ENCODE peak calls at places on chromosome 13, in nine cellular contexts. I, J, W, N, L, X, A, T and S are unnamed samples.
A peak's percentile ranks its signal among the peaks of the same experiment; 100 is the strongest.

GRCh38 chr13:42486711-42487198 is 87.2 kb upstream of the TNFSF11 start:
- DNase-seq in I (no peak), J (no peak), W (peak; percentile 31), N (no peak), L (no peak), X (peak; percentile 81), A (no peak), T (no peak), S (no peak)

GRCh38 chr13:58151452-58151851 is 519.9 kb downstream of the PCDH17 start:
- DNase-seq in I (no peak), J (no peak), W (no peak), N (no peak), L (no peak), X (no peak), A (no peak), T (no peak), S (no peak)

GRCh38 chr13:113458218-113459065 is 5.2 kb upstream of the ADPRHL1 start:
- DNase-seq in I (no peak), J (no peak), W (no peak), N (no peak), L (no peak), X (no peak), A (peak; percentile 65), T (no peak), S (no peak)

GRCh38 chr13:110568649-110569048 is 7.1 kb upstream of the RAB20 start:
- DNase-seq in I (no peak), J (no peak), W (no peak), N (no peak), L (no peak), X (no peak), A (no peak), T (no peak), S (no peak)

GRCh38 chr13:25971499-25972145 is 80.2 kb downstream of the SHISA2 start:
- DNase-seq in I (no peak), J (peak; percentile 46), W (no peak), N (peak; percentile 6), L (no peak), X (no peak), A (no peak), T (no peak), S (no peak)

GRCh38 chr13:110455941-110456340 is 105.6 kb downstream of the RAB20 start:
- DNase-seq in I (peak; percentile 51), J (peak; percentile 50), W (no peak), N (peak; percentile 38), L (peak; percentile 82), X (peak; percentile 53), A (peak; percentile 86), T (peak; percentile 79), S (peak; percentile 74)

GRCh38 chr13:47303626-47304025 is 406.8 kb upstream of the HTR2A start:
- DNase-seq in I (no peak), J (no peak), W (no peak), N (no peak), L (no peak), X (no peak), A (no peak), T (no peak), S (no peak)

GRCh38 chr13:51534075-51534817 is 50.0 kb upstream of the WDFY2 start:
- DNase-seq in I (no peak), J (peak; percentile 6), W (no peak), N (peak; percentile 16), L (no peak), X (no peak), A (peak; percentile 56), T (no peak), S (peak; percentile 32)

GRCh38 chr13:107866007-107866665 is 349.2 kb downstream of the LIG4 start:
- DNase-seq in I (no peak), J (no peak), W (no peak), N (no peak), L (peak; percentile 11), X (peak; percentile 45), A (no peak), T (no peak), S (no peak)

GRCh38 chr13:34371645-34372044 is 553.7 kb downstream of the RFC3 start:
- DNase-seq in I (no peak), J (no peak), W (no peak), N (no peak), L (no peak), X (no peak), A (no peak), T (no peak), S (no peak)

GRCh38 chr13:98581971-98582702 is 5.2 kb upstream of the STK24 start:
- DNase-seq in I (no peak), J (no peak), W (no peak), N (no peak), L (no peak), X (no peak), A (no peak), T (no peak), S (no peak)

GRCh38 chr13:97372929-97373328 is 61.0 kb upstream of the RAP2A start:
- DNase-seq in I (no peak), J (no peak), W (no peak), N (no peak), L (no peak), X (no peak), A (no peak), T (no peak), S (no peak)